ENCODE peak calls at places on chromosomes 7 and 10, in eight cellular contexts. O, W, R, A, H, X, V and L are unnamed samples.

GRCh38 chr10:48496105-48496830 is 108.6 kb downstream of the ARHGAP22 start:
- DNase-seq in O (no peak), W (no peak), R (peak; percentile 2), A (no peak), H (no peak), X (no peak), V (peak; percentile 24), L (no peak)

GRCh38 chr7:155692317-155692716 is 47.9 kb downstream of the RBM33 start:
- DNase-seq in O (no peak), W (no peak), R (no peak), A (no peak), H (no peak), X (no peak), V (no peak), L (no peak)

GRCh38 chr10:114444819-114445218 is 40.5 kb upstream of the AFAP1L2 start:
- DNase-seq in O (no peak), W (no peak), R (no peak), A (no peak), H (no peak), X (no peak), V (no peak), L (no peak)

GRCh38 chr10:27612615-27613014 is 108.5 kb downstream of the RAB18 start:
- DNase-seq in O (no peak), W (no peak), R (no peak), A (no peak), H (no peak), X (no peak), V (no peak), L (no peak)

GRCh38 chr7:141550694-141551079 is 523 bp upstream of the AGK start:
- DNase-seq in O (peak; percentile 28), W (no peak), R (no peak), A (no peak), H (no peak), X (no peak), V (no peak), L (no peak)

GRCh38 chr10:92689663-92690210 is at the start of gene HHEX:
- DNase-seq in O (no peak), W (peak; percentile 63), R (peak; percentile 55), A (peak; percentile 64), H (no peak), X (no peak), V (peak; percentile 80), L (peak; percentile 79)

GRCh38 chr10:482848-483247 is 206.6 kb downstream of the DIP2C start:
- DNase-seq in O (no peak), W (no peak), R (no peak), A (no peak), H (no peak), X (no peak), V (peak; percentile 16), L (no peak)

GRCh38 chr7:78497730-78498129 is 699.2 kb downstream of the PHTF2 start:
- DNase-seq in O (no peak), W (no peak), R (no peak), A (no peak), H (no peak), X (no peak), V (no peak), L (no peak)

GRCh38 chr10:48439031-48439430 is 132.6 kb downstream of the MAPK8 start:
- DNase-seq in O (no peak), W (no peak), R (no peak), A (peak; percentile 68), H (no peak), X (no peak), V (no peak), L (no peak)

GRCh38 chr7:40640566-40640965 is 505.8 kb downstream of the SUGCT start:
- DNase-seq in O (no peak), W (no peak), R (no peak), A (no peak), H (no peak), X (no peak), V (no peak), L (no peak)

GRCh38 chr10:14532473-14533251 is 201.9 kb upstream of the FRMD4A start:
- DNase-seq in O (no peak), W (peak; percentile 68), R (no peak), A (no peak), H (no peak), X (no peak), V (no peak), L (no peak)

GRCh38 chr10:76632158-76633051 is 1005.2 kb downstream of the KCNMA1 start:
- DNase-seq in O (peak; percentile 65), W (peak; percentile 33), R (no peak), A (no peak), H (no peak), X (no peak), V (no peak), L (no peak)

GRCh38 chr7:137957887-137958286 is 44.0 kb downstream of the CREB3L2 start:
- DNase-seq in O (no peak), W (no peak), R (no peak), A (peak; percentile 63), H (no peak), X (no peak), V (peak; percentile 90), L (no peak)

GRCh38 chr7:140196361-140197217 is 19.8 kb upstream of the KDM7A start:
- DNase-seq in O (no peak), W (no peak), R (no peak), A (peak; percentile 89), H (no peak), X (peak; percentile 92), V (peak; percentile 73), L (no peak)

GRCh38 chr7:103445228-103446020 is 583 bp downstream of the SLC26A5 start:
- DNase-seq in O (peak; percentile 60), W (no peak), R (no peak), A (peak; percentile 4), H (no peak), X (no peak), V (no peak), L (no peak)

GRCh38 chr10:97494151-97494550 is 4.1 kb downstream of the MMS19 start:
- DNase-seq in O (no peak), W (no peak), R (no peak), A (no peak), H (no peak), X (no peak), V (no peak), L (no peak)

GRCh38 chr7:113730309-113730955 is 188.4 kb downstream of the PPP1R3A start:
- DNase-seq in O (no peak), W (no peak), R (no peak), A (peak; percentile 73), H (no peak), X (no peak), V (no peak), L (no peak)

GRCh38 chr7:124790645-124791044 is 25.1 kb upstream of the GPR37 start:
- DNase-seq in O (no peak), W (no peak), R (no peak), A (no peak), H (no peak), X (no peak), V (no peak), L (no peak)

GRCh38 chr7:139576179-139576973 is 52.9 kb downstream of the CLEC2L start:
- DNase-seq in O (no peak), W (no peak), R (no peak), A (no peak), H (no peak), X (no peak), V (peak; percentile 52), L (no peak)

GRCh38 chr10:24884793-24885192 is 67.6 kb downstream of the PRTFDC1 start:
- DNase-seq in O (peak; percentile 42), W (no peak), R (no peak), A (no peak), H (no peak), X (no peak), V (no peak), L (no peak)

DNA sequence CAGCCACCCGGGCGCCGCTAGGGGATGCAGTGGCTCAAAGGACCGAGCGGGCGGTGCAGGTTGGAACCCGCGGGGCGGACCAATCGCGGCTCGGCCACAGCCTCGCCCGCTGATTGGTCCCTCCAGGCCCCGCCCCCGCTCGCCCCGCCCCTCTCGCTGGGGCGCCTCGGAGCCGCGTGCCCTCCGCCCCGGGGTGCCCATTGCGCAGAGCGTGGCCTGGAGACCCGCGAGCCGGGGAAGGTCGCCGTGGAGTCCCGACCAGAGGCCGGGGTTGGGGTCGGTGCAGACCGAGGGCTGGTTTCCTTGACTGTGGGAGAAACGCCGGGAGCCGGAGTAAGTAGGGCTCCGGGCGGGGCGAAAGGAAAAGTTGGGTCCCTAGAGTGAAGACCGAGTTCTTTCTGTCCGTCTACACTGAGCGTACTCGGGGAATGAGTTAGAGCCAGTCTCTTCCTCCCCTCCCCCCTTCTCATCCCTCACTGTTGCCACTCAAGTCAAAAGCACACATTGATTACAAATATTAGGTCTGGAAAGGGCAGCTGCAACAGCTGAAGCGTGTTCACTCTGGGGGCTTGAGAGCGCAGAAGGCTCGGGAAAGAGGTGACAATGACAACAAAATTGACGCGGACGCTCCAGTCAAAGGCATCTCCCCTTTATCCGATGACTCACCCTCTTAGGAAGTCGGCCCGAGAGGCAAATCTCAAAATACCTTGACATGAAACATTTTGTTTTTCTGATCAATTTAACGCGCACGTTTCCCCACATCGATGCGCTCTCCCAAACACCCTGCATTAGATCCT is 844 bp upstream of the GATA3 start:
- DNase-seq in O (peak; percentile 95), W (peak; percentile 83), R (peak; percentile 93), A (peak; percentile 68), H (peak; percentile 85), X (peak; percentile 84), V (peak; percentile 81), L (peak; percentile 52)
- TF ChIP-seq CTCF in O (peak; percentile 82), W (peak; percentile 62), R (peak; percentile 78), A (peak; percentile 86), H (no peak), X (peak; percentile 86), V (peak; percentile 58), L (no peak)

DNA sequence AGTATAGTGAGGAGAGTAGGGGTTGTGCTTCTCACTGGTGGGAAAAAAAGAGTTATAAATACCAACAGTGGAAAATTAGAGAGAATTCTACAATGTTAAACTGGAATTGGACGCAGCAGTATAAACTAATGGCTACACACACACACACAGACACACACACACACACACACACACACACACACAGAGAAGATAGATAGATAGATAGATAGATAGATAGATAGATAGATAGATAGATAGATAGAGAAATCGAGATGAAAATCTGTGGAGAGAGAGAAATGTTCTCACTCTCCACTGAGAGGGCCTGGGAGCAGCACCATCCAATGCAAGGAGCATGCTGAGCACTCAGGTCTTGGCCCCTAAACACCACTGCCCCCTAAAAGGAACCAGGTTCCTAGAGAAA is 99.9 kb upstream of the LRRC4 start:
- DNase-seq in O (no peak), W (no peak), R (no peak), A (no peak), H (no peak), X (no peak), V (no peak), L (no peak)
- TF ChIP-seq CTCF in O (no peak), W (no peak), R (no peak), A (no peak), H (no peak), X (no peak), V (no peak), L (no peak)

DNA sequence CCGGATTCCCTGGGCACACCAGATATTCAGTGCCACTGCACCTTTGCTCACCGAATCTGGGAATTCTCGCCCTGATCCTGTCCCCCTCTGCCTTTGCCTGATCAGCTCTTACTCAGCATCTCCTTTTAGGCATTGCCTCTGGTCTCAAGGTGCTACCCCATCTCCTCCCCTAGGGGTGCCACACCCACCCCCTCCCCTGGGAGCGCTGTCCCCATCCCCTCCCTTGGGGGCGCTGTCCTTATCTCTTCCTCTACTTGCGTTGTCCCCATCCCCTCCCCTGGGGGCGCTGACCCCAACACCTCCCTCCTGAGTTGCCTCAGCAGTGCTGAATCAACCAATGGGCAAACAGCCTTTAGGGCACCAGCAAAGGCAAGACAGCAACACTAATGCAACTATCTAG is 686.9 kb upstream of the FOXK1 start:
- DNase-seq in O (peak; percentile 94), W (no peak), R (no peak), A (no peak), H (no peak), X (no peak), V (no peak), L (no peak)
- TF ChIP-seq CTCF in O (peak; percentile 94), W (no peak), R (no peak), A (no peak), H (peak; percentile 34), X (no peak), V (no peak), L (no peak)

GRCh38 chr10:31032515-31033132 is 959 bp upstream of the ZNF438 start:
- DNase-seq in O (no peak), W (peak; percentile 24), R (no peak), A (no peak), H (no peak), X (peak; percentile 97), V (peak; percentile 70), L (no peak)
- TF ChIP-seq CTCF in O (no peak), W (no peak), R (no peak), A (no peak), H (no peak), X (no peak), V (no peak), L (no peak)